ENCODE peak calls at places on chromosomes 5 and 9, in eight cellular contexts. One of them, this sample, is unnamed.

GRCh38 chr9:135408676-135409254 is 70.8 kb upstream of the PPP1R26 start:
- DNase-seq in OCI-LY7: no peak
- DNase-seq in GM23338: no peak
- DNase-seq in neural progenitor cell: no peak
- DNase-seq in HCT116: no peak
- DNase-seq in GM23248: no peak
- DNase-seq in PC-3: no peak
- DNase-seq in MM.1S: no peak
- DNase-seq in this sample: no peak

GRCh38 chr9:134585021-134585561 is 56.5 kb upstream of the COL5A1 start:
- DNase-seq in OCI-LY7: no peak
- DNase-seq in GM23338: no peak
- DNase-seq in neural progenitor cell: no peak
- DNase-seq in HCT116: no peak
- DNase-seq in GM23248: no peak
- DNase-seq in PC-3: no peak
- DNase-seq in MM.1S: no peak
- DNase-seq in this sample: no peak

GRCh38 chr5:189486-189885 is 1.8 kb upstream of the LRRC14B start:
- DNase-seq in OCI-LY7: no peak
- DNase-seq in GM23338: no peak
- DNase-seq in neural progenitor cell: no peak
- DNase-seq in HCT116: no peak
- DNase-seq in GM23248: no peak
- DNase-seq in PC-3: no peak
- DNase-seq in MM.1S: no peak
- DNase-seq in this sample: no peak

GRCh38 chr5:141484499-141485304 is at the start of gene PCDHGC4:
- DNase-seq in OCI-LY7: peak
- DNase-seq in GM23338: peak
- DNase-seq in neural progenitor cell: peak
- DNase-seq in HCT116: no peak
- DNase-seq in GM23248: peak
- DNase-seq in PC-3: no peak
- DNase-seq in MM.1S: no peak
- DNase-seq in this sample: peak

GRCh38 chr5:23419115-23419514 is 88.3 kb upstream of the PRDM9 start:
- DNase-seq in OCI-LY7: no peak
- DNase-seq in GM23338: peak
- DNase-seq in neural progenitor cell: peak
- DNase-seq in HCT116: no peak
- DNase-seq in GM23248: no peak
- DNase-seq in PC-3: peak
- DNase-seq in MM.1S: no peak
- DNase-seq in this sample: no peak

GRCh38 chr5:15702102-15702501 is 202.1 kb downstream of the FBXL7 start:
- DNase-seq in OCI-LY7: no peak
- DNase-seq in GM23338: peak
- DNase-seq in neural progenitor cell: no peak
- DNase-seq in HCT116: no peak
- DNase-seq in GM23248: peak
- DNase-seq in PC-3: no peak
- DNase-seq in MM.1S: peak
- DNase-seq in this sample: peak

GRCh38 chr9:114315723-114316363 is 7.1 kb upstream of the ORM1 start:
- DNase-seq in OCI-LY7: no peak
- DNase-seq in GM23338: no peak
- DNase-seq in neural progenitor cell: no peak
- DNase-seq in HCT116: no peak
- DNase-seq in GM23248: no peak
- DNase-seq in PC-3: no peak
- DNase-seq in MM.1S: no peak
- DNase-seq in this sample: no peak

GRCh38 chr5:122053181-122054109 is 24.6 kb downstream of the LOX start:
- DNase-seq in OCI-LY7: no peak
- DNase-seq in GM23338: no peak
- DNase-seq in neural progenitor cell: no peak
- DNase-seq in HCT116: no peak
- DNase-seq in GM23248: peak
- DNase-seq in PC-3: no peak
- DNase-seq in MM.1S: no peak
- DNase-seq in this sample: no peak

GRCh38 chr5:9892696-9893095 is 262.5 kb upstream of the TAS2R1 start:
- DNase-seq in OCI-LY7: no peak
- DNase-seq in GM23338: no peak
- DNase-seq in neural progenitor cell: no peak
- DNase-seq in HCT116: no peak
- DNase-seq in GM23248: no peak
- DNase-seq in PC-3: no peak
- DNase-seq in MM.1S: no peak
- DNase-seq in this sample: no peak

GRCh38 chr9:95809686-95810085 is 65.8 kb upstream of the ERCC6L2 start:
- DNase-seq in OCI-LY7: no peak
- DNase-seq in GM23338: no peak
- DNase-seq in neural progenitor cell: no peak
- DNase-seq in HCT116: no peak
- DNase-seq in GM23248: no peak
- DNase-seq in PC-3: no peak
- DNase-seq in MM.1S: no peak
- DNase-seq in this sample: no peak

GRCh38 chr5:78601622-78602314 is 46.8 kb downstream of the LHFPL2 start:
- DNase-seq in OCI-LY7: no peak
- DNase-seq in GM23338: no peak
- DNase-seq in neural progenitor cell: no peak
- DNase-seq in HCT116: no peak
- DNase-seq in GM23248: peak
- DNase-seq in PC-3: peak
- DNase-seq in MM.1S: no peak
- DNase-seq in this sample: no peak

GRCh38 chr9:82117025-82117424 is 128.5 kb downstream of the SPATA31D1 start:
- DNase-seq in OCI-LY7: no peak
- DNase-seq in GM23338: no peak
- DNase-seq in neural progenitor cell: peak
- DNase-seq in HCT116: no peak
- DNase-seq in GM23248: peak
- DNase-seq in PC-3: no peak
- DNase-seq in MM.1S: no peak
- DNase-seq in this sample: no peak

GRCh38 chr9:91156451-91157234 is 205.1 kb downstream of the AUH start:
- DNase-seq in OCI-LY7: no peak
- DNase-seq in GM23338: no peak
- DNase-seq in neural progenitor cell: no peak
- DNase-seq in HCT116: no peak
- DNase-seq in GM23248: peak
- DNase-seq in PC-3: no peak
- DNase-seq in MM.1S: no peak
- DNase-seq in this sample: no peak
- TF ChIP-seq EZH2phosphoT487 in OCI-LY7: no peak
- TF ChIP-seq EZH2phosphoT487 in GM23338: no peak
- TF ChIP-seq EZH2phosphoT487 in neural progenitor cell: no peak
- TF ChIP-seq EZH2phosphoT487 in HCT116: no peak
- TF ChIP-seq EZH2phosphoT487 in GM23248: no peak
- TF ChIP-seq EZH2phosphoT487 in PC-3: no peak
- TF ChIP-seq EZH2phosphoT487 in MM.1S: no peak
- TF ChIP-seq EZH2phosphoT487 in this sample: no peak

DNA sequence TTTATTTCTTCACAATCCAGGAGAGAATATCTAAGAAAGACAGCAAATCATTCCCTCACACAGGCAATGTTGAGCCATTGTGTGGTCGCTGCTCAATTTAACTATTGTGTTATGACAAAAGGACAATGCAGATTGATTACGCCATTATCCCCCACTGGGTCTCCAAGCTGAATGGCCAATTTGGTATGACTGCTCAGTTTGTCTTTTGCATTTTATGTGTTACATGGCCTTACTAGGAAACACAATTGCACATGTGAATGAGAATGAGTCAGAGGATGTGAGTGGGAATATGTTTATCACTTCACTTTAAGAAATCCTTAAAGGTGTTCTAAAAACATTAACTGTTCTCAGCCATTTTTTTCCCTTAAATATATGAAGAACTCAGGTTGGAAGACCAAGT is 108.3 kb downstream of the FAM174A start:
- DNase-seq in OCI-LY7: no peak
- DNase-seq in GM23338: no peak
- DNase-seq in neural progenitor cell: peak
- DNase-seq in HCT116: no peak
- DNase-seq in GM23248: peak
- DNase-seq in PC-3: peak
- DNase-seq in MM.1S: no peak
- DNase-seq in this sample: no peak
- H3K4me3 ChIP-seq in OCI-LY7: no peak
- H3K4me3 ChIP-seq in GM23338: no peak
- H3K4me3 ChIP-seq in neural progenitor cell: no peak
- H3K4me3 ChIP-seq in HCT116: no peak
- H3K4me3 ChIP-seq in GM23248: no peak
- H3K4me3 ChIP-seq in PC-3: no peak
- H3K4me3 ChIP-seq in MM.1S: no peak
- H3K4me3 ChIP-seq in this sample: no peak

GRCh38 chr9:132663851-132664250 is 5.9 kb downstream of the DDX31 start:
- DNase-seq in OCI-LY7: no peak
- DNase-seq in GM23338: no peak
- DNase-seq in neural progenitor cell: no peak
- DNase-seq in HCT116: no peak
- DNase-seq in GM23248: no peak
- DNase-seq in PC-3: no peak
- DNase-seq in MM.1S: no peak
- DNase-seq in this sample: no peak

GRCh38 chr9:132662152-132662945 is 7.4 kb downstream of the DDX31 start:
- DNase-seq in OCI-LY7: no peak
- DNase-seq in GM23338: no peak
- DNase-seq in neural progenitor cell: no peak
- DNase-seq in HCT116: no peak
- DNase-seq in GM23248: no peak
- DNase-seq in PC-3: no peak
- DNase-seq in MM.1S: no peak
- DNase-seq in this sample: no peak

GRCh38 chr9:132663120-132663519 is 6.7 kb downstream of the DDX31 start:
- DNase-seq in OCI-LY7: no peak
- DNase-seq in GM23338: peak
- DNase-seq in neural progenitor cell: peak
- DNase-seq in HCT116: no peak
- DNase-seq in GM23248: no peak
- DNase-seq in PC-3: no peak
- DNase-seq in MM.1S: no peak
- DNase-seq in this sample: no peak
- H3K27ac ChIP-seq in OCI-LY7: no peak
- H3K27ac ChIP-seq in GM23338: peak
- H3K27ac ChIP-seq in neural progenitor cell: no peak
- H3K27ac ChIP-seq in HCT116: no peak
- H3K27ac ChIP-seq in GM23248: no peak
- H3K27ac ChIP-seq in PC-3: no peak
- H3K27ac ChIP-seq in MM.1S: no peak
- H3K27ac ChIP-seq in this sample: no peak

GRCh38 chr5:108940500-108940899 is 192.8 kb downstream of the FER start:
- DNase-seq in OCI-LY7: no peak
- DNase-seq in GM23338: no peak
- DNase-seq in neural progenitor cell: no peak
- DNase-seq in HCT116: no peak
- DNase-seq in GM23248: no peak
- DNase-seq in PC-3: no peak
- DNase-seq in MM.1S: no peak
- DNase-seq in this sample: no peak
- TF ChIP-seq EZH2phosphoT487 in OCI-LY7: no peak
- TF ChIP-seq EZH2phosphoT487 in GM23338: no peak
- TF ChIP-seq EZH2phosphoT487 in neural progenitor cell: no peak
- TF ChIP-seq EZH2phosphoT487 in HCT116: no peak
- TF ChIP-seq EZH2phosphoT487 in GM23248: no peak
- TF ChIP-seq EZH2phosphoT487 in PC-3: no peak
- TF ChIP-seq EZH2phosphoT487 in MM.1S: no peak
- TF ChIP-seq EZH2phosphoT487 in this sample: no peak

GRCh38 chr9:99059074-99059894 is 45.6 kb upstream of the TGFBR1 start:
- DNase-seq in OCI-LY7: peak
- DNase-seq in GM23338: no peak
- DNase-seq in neural progenitor cell: no peak
- DNase-seq in HCT116: no peak
- DNase-seq in GM23248: peak
- DNase-seq in PC-3: peak
- DNase-seq in MM.1S: no peak
- DNase-seq in this sample: no peak

GRCh38 chr9:99056186-99056585 is 48.7 kb upstream of the TGFBR1 start:
- DNase-seq in OCI-LY7: no peak
- DNase-seq in GM23338: no peak
- DNase-seq in neural progenitor cell: no peak
- DNase-seq in HCT116: no peak
- DNase-seq in GM23248: no peak
- DNase-seq in PC-3: no peak
- DNase-seq in MM.1S: no peak
- DNase-seq in this sample: no peak

GRCh38 chr9:99057665-99058625 is 47.0 kb upstream of the TGFBR1 start:
- DNase-seq in OCI-LY7: peak
- DNase-seq in GM23338: no peak
- DNase-seq in neural progenitor cell: no peak
- DNase-seq in HCT116: no peak
- DNase-seq in GM23248: peak
- DNase-seq in PC-3: peak
- DNase-seq in MM.1S: peak
- DNase-seq in this sample: no peak

GRCh38 chr9:99055384-99055783 is 49.5 kb upstream of the TGFBR1 start:
- DNase-seq in OCI-LY7: no peak
- DNase-seq in GM23338: no peak
- DNase-seq in neural progenitor cell: no peak
- DNase-seq in HCT116: no peak
- DNase-seq in GM23248: peak
- DNase-seq in PC-3: peak
- DNase-seq in MM.1S: no peak
- DNase-seq in this sample: no peak

GRCh38 chr9:99056876-99057664 is 47.8 kb upstream of the TGFBR1 start:
- DNase-seq in OCI-LY7: peak
- DNase-seq in GM23338: no peak
- DNase-seq in neural progenitor cell: no peak
- DNase-seq in HCT116: no peak
- DNase-seq in GM23248: peak
- DNase-seq in PC-3: peak
- DNase-seq in MM.1S: peak
- DNase-seq in this sample: no peak
- H3K4me3 ChIP-seq in OCI-LY7: no peak
- H3K4me3 ChIP-seq in GM23338: no peak
- H3K4me3 ChIP-seq in neural progenitor cell: no peak
- H3K4me3 ChIP-seq in HCT116: no peak
- H3K4me3 ChIP-seq in GM23248: no peak
- H3K4me3 ChIP-seq in PC-3: no peak
- H3K4me3 ChIP-seq in MM.1S: no peak
- H3K4me3 ChIP-seq in this sample: no peak

This sample was measured in hepatocyte.